ENCODE peak calls at places on chromosomes 4 and X, in seven cellular contexts. F is NB4; X is stimulated activated CD4-positive, alpha-beta T cell treated with anti-CD3 and anti-CD28 coated beads, Interleukin-12 subunit alpha, Interleukin-12 subunit beta, amount 100 ng/mL, for 4 hours; S is NCI-H345; W is GM13977; A is Jurkat, Clone E6-1; K is substantia nigra. R is an unnamed sample.

GRCh38 chrX:73916931-73917657 is 354.1 kb downstream of the CHIC1 start:
- DNase-seq in X (no peak), F (peak), S (no peak), K (no peak), W (no peak), A (no peak), R (no peak)

GRCh38 chrX:128106630-128107029 is 54.4 kb upstream of the ACTRT1 start:
- DNase-seq in X (no peak), W (peak), F (peak), K (no peak), A (peak), S (no peak), R (peak)

GRCh38 chr4:3461515-3462291 is 1.4 kb upstream of the DOK7 start:
- DNase-seq in X (no peak), S (peak), F (peak), W (no peak), K (no peak), A (no peak), R (peak)

GRCh38 chr4:96164814-96165351 is 325.0 kb downstream of the PDHA2 start:
- DNase-seq in A (no peak), S (no peak), F (no peak), K (no peak), W (no peak), X (no peak), R (no peak)

GRCh38 chr4:102196221-102196620 is 149.1 kb downstream of the SLC39A8 start:
- DNase-seq in W (no peak), S (no peak), X (no peak), K (no peak), A (no peak), F (peak), R (no peak)

GRCh38 chr4:76178296-76178695 is 30.1 kb upstream of the NUP54 start:
- DNase-seq in A (no peak), F (no peak), K (no peak), X (no peak), W (no peak), S (no peak), R (no peak)

GRCh38 chr4:53928825-53929224 is 135.6 kb downstream of the CHIC2 start:
- DNase-seq in K (no peak), A (no peak), S (no peak), F (peak), W (no peak), X (no peak), R (no peak)

GRCh38 chr4:56981795-56982201 is 3.1 kb downstream of the POLR2B start:
- DNase-seq in K (no peak), W (no peak), F (no peak), S (no peak), A (no peak), X (no peak), R (no peak)

GRCh38 chrX:74490249-74490648 is 69.0 kb downstream of the SLC16A2 start:
- DNase-seq in X (no peak), K (no peak), F (peak), A (no peak), W (no peak), S (no peak), R (no peak)

R was measured in NCI-H1092 treated with DMSO at 0.1 percent for 48 hours.